ENCODE peak calls at places on chromosomes 2 and 18, in five cellular contexts. K, S, Y, J and Q are unnamed samples.

GRCh38 chr2:135149251-135149650 is 97.2 kb downstream of the RAB3GAP1 start:
- ATAC-seq in S (no peak), Y (no peak), J (peak), K (no peak), Q (no peak)

GRCh38 chr2:130910931-130911330 is 74.2 kb downstream of the ARHGEF4 start:
- ATAC-seq in Y (no peak), K (no peak), S (no peak), J (peak), Q (no peak)

GRCh38 chr2:45173513-45173912 is 164.3 kb upstream of the SIX2 start:
- ATAC-seq in K (no peak), S (no peak), Y (peak), J (peak), Q (peak)

GRCh38 chr18:63785031-63785430 is 9.8 kb downstream of the SERPINB7 start:
- ATAC-seq in J (no peak), S (no peak), K (no peak), Y (no peak), Q (no peak)

GRCh38 chr2:131115752-131116151 is 10.6 kb downstream of the PLEKHB2 start:
- ATAC-seq in Y (no peak), K (no peak), J (no peak), S (no peak), Q (no peak)

GRCh38 chr2:45203400-45203799 is 194.1 kb upstream of the SIX2 start:
- ATAC-seq in K (no peak), S (no peak), Y (no peak), J (no peak), Q (no peak)

GRCh38 chr2:151009437-151010175 is 252.1 kb downstream of the RBM43 start:
- ATAC-seq in S (peak), K (no peak), J (no peak), Y (no peak), Q (no peak)

GRCh38 chr2:215189393-215189792 is 51.0 kb upstream of the ABCA12 start:
- ATAC-seq in J (peak), K (no peak), S (no peak), Y (no peak), Q (no peak)

GRCh38 chr18:62389761-62390481 is 64.8 kb downstream of the TNFRSF11A start:
- ATAC-seq in S (no peak), J (no peak), Y (no peak), K (no peak), Q (no peak)

GRCh38 chr2:43070039-43070438 is 156.4 kb downstream of the ZFP36L2 start:
- ATAC-seq in J (no peak), Y (peak), S (peak), K (peak), Q (peak)

GRCh38 chr2:174705321-174705720 is 59.0 kb downstream of the CHRNA1 start:
- ATAC-seq in Y (no peak), S (no peak), J (no peak), K (no peak), Q (no peak)

GRCh38 chr2:71880846-71881610 is 266.6 kb downstream of the CYP26B1 start:
- ATAC-seq in J (peak), K (peak), Y (peak), S (peak), Q (peak)

GRCh38 chr18:48931680-48932461 is 18.9 kb downstream of the SMAD7 start:
- ATAC-seq in K (no peak), J (no peak), Y (no peak), S (no peak), Q (no peak)

GRCh38 chr2:15984367-15985255 is 44.3 kb downstream of the MYCN start:
- ATAC-seq in Y (peak), S (no peak), K (peak), J (no peak), Q (peak)

GRCh38 chr18:21099442-21099841 is 12.2 kb downstream of the ROCK1 start:
- ATAC-seq in J (no peak), S (no peak), Y (no peak), K (no peak), Q (no peak)

GRCh38 chr18:43482136-43482535 is 204.8 kb upstream of the SYT4 start:
- ATAC-seq in Y (no peak), S (no peak), J (no peak), K (no peak), Q (no peak)

GRCh38 chr2:145874466-145874865 is 1354.5 kb upstream of the ZEB2 start:
- ATAC-seq in K (no peak), Y (no peak), S (no peak), J (peak), Q (no peak)

GRCh38 chr18:1530650-1531049 is 626.0 kb downstream of the ADCYAP1 start:
- ATAC-seq in K (no peak), Y (no peak), J (no peak), S (no peak), Q (no peak)

GRCh38 chr2:201180010-201180409 is 2.9 kb upstream of the CASP10 start:
- ATAC-seq in J (no peak), Y (no peak), K (no peak), S (no peak), Q (peak)

GRCh38 chr2:151632993-151633592 is 101.2 kb downstream of the NEB start:
- ATAC-seq in Y (peak), K (no peak), S (no peak), J (no peak), Q (no peak)

GRCh38 chr2:64918220-64918886 is 70.8 kb upstream of the SLC1A4 start:
- ATAC-seq in S (no peak), K (no peak), J (no peak), Y (no peak), Q (no peak)

GRCh38 chr2:61658841-61659780 is 121.0 kb upstream of the XPO1 start:
- ATAC-seq in J (peak), K (peak), Y (peak), S (peak), Q (peak)

GRCh38 chr2:107313316-107313715 is 427.3 kb upstream of the ST6GAL2 start:
- ATAC-seq in Y (no peak), K (no peak), S (no peak), J (no peak), Q (no peak)

GRCh38 chr2:212938144-212938793 is 213.1 kb downstream of the IKZF2 start:
- ATAC-seq in Y (no peak), J (no peak), S (no peak), K (no peak), Q (no peak)

GRCh38 chr2:41145066-41145465 is 693.2 kb upstream of the SLC8A1 start:
- ATAC-seq in Y (no peak), S (no peak), J (no peak), K (no peak), Q (no peak)

GRCh38 chr2:177753682-177754475 is 318.7 kb downstream of the PDE11A start:
- ATAC-seq in Y (peak), S (peak), K (peak), J (no peak), Q (peak)

GRCh38 chr2:10818986-10819385 is 6.4 kb upstream of the PDIA6 start:
- ATAC-seq in Y (no peak), S (no peak), J (peak), K (no peak), Q (no peak)

GRCh38 chr2:8586397-8587051 is 95.3 kb upstream of the ID2 start:
- ATAC-seq in S (no peak), K (no peak), J (no peak), Y (no peak), Q (no peak)

GRCh38 chr2:213105212-213105611 is 46.2 kb downstream of the IKZF2 start:
- ATAC-seq in Y (peak), K (no peak), J (no peak), S (no peak), Q (no peak)

GRCh38 chr2:15901095-15901807 is 39.1 kb upstream of the MYCN start:
- ATAC-seq in S (no peak), Y (no peak), J (no peak), K (no peak), Q (no peak)

GRCh38 chr2:217826505-217826904 is 176.3 kb downstream of the TNS1 start:
- ATAC-seq in Y (peak), K (peak), S (no peak), J (no peak), Q (peak)

GRCh38 chr2:10375570-10376266 is 72.4 kb downstream of the ODC1 start:
- ATAC-seq in K (no peak), S (no peak), Y (no peak), J (no peak), Q (no peak)

GRCh38 chr2:200174433-200175216 is 131.9 kb upstream of the SPATS2L start:
- ATAC-seq in Y (no peak), S (no peak), K (no peak), J (no peak), Q (no peak)

GRCh38 chr2:168354499-168354898 is 101.6 kb upstream of the CERS6 start:
- ATAC-seq in K (no peak), S (no peak), Y (no peak), J (no peak), Q (no peak)

GRCh38 chr2:120715941-120716340 is 19.7 kb upstream of the GLI2 start:
- ATAC-seq in K (no peak), Y (no peak), J (no peak), S (no peak), Q (no peak)

GRCh38 chr2:50401772-50402653 is 629.9 kb downstream of the NRXN1 start:
- ATAC-seq in J (peak), S (peak), Y (no peak), K (no peak), Q (no peak)

GRCh38 chr2:67309281-67309680 is 87.9 kb upstream of the ETAA1 start:
- ATAC-seq in K (no peak), Y (no peak), J (no peak), S (peak), Q (peak)

GRCh38 chr18:13425357-13426095 is 207.0 kb downstream of the LDLRAD4 start:
- ATAC-seq in Y (no peak), S (no peak), K (no peak), J (peak), Q (no peak)

GRCh38 chr2:160647967-160648685 is 154.5 kb upstream of the RBMS1 start:
- ATAC-seq in S (peak), K (peak), J (peak), Y (peak), Q (peak)

GRCh38 chr18:14976736-14977430 is 228.9 kb downstream of the ANKRD30B start:
- ATAC-seq in S (no peak), Y (no peak), J (no peak), K (no peak), Q (no peak)

GRCh38 chr18:14979875-14980274 is 231.9 kb downstream of the ANKRD30B start:
- ATAC-seq in S (no peak), K (no peak), Y (no peak), J (no peak), Q (no peak)

GRCh38 chr18:14975431-14975830 is 227.5 kb downstream of the ANKRD30B start:
- ATAC-seq in K (no peak), Y (no peak), J (no peak), S (no peak), Q (no peak)

GRCh38 chr18:14978191-14978590 is 230.2 kb downstream of the ANKRD30B start:
- ATAC-seq in S (no peak), J (no peak), K (no peak), Y (no peak), Q (no peak)

GRCh38 chr18:14978962-14979535 is 231.1 kb downstream of the ANKRD30B start:
- ATAC-seq in S (no peak), K (no peak), J (no peak), Y (no peak), Q (no peak)
- TF ChIP-seq CTCF in S (peak), K (peak), J (peak), Y (peak), Q (no peak)

GRCh38 chr2:72915907-72916742 is 1.2 kb upstream of the EMX1 start:
- ATAC-seq in Y (peak), K (peak), J (peak), S (peak), Q (peak)
- H3K4me3 ChIP-seq in Y (peak), K (peak), J (peak), S (no peak), Q (peak)

DNA sequence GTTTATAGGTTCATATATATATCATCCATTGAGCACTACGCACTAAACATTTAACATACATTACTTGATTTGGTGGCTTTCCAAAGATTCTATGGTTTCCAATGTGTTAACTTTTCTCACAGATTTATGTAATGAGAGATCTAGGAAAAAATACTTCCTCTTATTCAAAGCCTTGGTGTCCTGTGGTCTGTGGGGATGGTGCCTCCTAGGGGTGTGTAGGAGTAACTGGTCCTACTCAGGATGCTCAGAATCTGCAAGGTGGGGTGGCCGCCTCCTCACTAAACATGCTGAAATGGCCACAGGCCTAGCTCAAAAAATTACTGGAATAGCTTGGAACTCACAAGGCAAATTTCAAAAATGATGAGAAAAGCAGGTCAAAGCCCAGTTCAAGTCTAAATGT is 11.6 kb downstream of the GPR55 start:
- ATAC-seq in K (no peak), Y (no peak), S (no peak), J (no peak), Q (no peak)
- TF ChIP-seq CTCF in K (peak), Y (peak), S (peak), J (peak), Q (peak)

GRCh38 chr2:182929972-182930371 is 63.5 kb upstream of the FRZB start:
- ATAC-seq in J (no peak), K (no peak), Y (no peak), S (no peak), Q (no peak)
- H3K4me3 ChIP-seq in J (no peak), K (no peak), Y (no peak), S (no peak), Q (no peak)

GRCh38 chr18:58391932-58392331 is 237.0 kb downstream of the ALPK2 start:
- ATAC-seq in K (no peak), Y (no peak), S (no peak), J (no peak), Q (no peak)
- TF ChIP-seq CTCF in K (no peak), Y (no peak), S (no peak), J (no peak), Q (no peak)